ENCODE peak calls at places on chromosomes 11 and 22, in six cellular contexts. S, B, P, M, I and R are unnamed samples. For H3K27me3, the result is how much of the 10 kb centered on the place peaks cover.

GRCh38 chr11:124115782-124116616 is 749 bp downstream of the VWA5A start:
- DNase-seq in P (peak), S (peak), I (no peak), B (peak), M (peak), R (no peak)

GRCh38 chr11:108997826-108998225 is 333.0 kb downstream of the DDX10 start:
- DNase-seq in I (no peak), S (no peak), M (no peak), B (no peak), P (no peak), R (no peak)

GRCh38 chr11:75301602-75302345 is 49.7 kb downstream of the ARRB1 start:
- DNase-seq in S (no peak), I (no peak), B (no peak), P (no peak), M (no peak), R (no peak)

GRCh38 chr11:117187007-117187406 is 8.5 kb downstream of the SIDT2 start:
- DNase-seq in S (peak), P (no peak), I (no peak), M (peak), B (peak), R (no peak)

GRCh38 chr11:2796508-2797180 is 88.9 kb downstream of the CDKN1C start:
- DNase-seq in B (no peak), M (peak), S (peak), I (no peak), P (no peak), R (no peak)

GRCh38 chr22:31313366-31314147 is 21.3 kb upstream of the PIK3IP1 start:
- DNase-seq in B (peak), I (peak), S (peak), M (peak), P (peak), R (no peak)

GRCh38 chr22:41237036-41237706 is 3.6 kb downstream of the CHADL start:
- DNase-seq in B (no peak), M (no peak), S (no peak), P (no peak), I (no peak), R (no peak)

GRCh38 chr11:133897331-133897650 is 52.0 kb upstream of the SPATA19 start:
- DNase-seq in S (peak), P (no peak), B (peak), I (no peak), M (no peak), R (no peak)

GRCh38 chr11:47553417-47553746 is 450 bp upstream of the CELF1 start:
- DNase-seq in I (no peak), M (no peak), P (no peak), S (no peak), B (no peak), R (no peak)

GRCh38 chr11:9726313-9727022 is 62.6 kb downstream of the SWAP70 start:
- DNase-seq in S (no peak), I (peak), M (no peak), B (no peak), P (no peak), R (no peak)

GRCh38 chr22:19289475-19290161 is 1.9 kb downstream of the CLTCL1 start:
- DNase-seq in P (no peak), B (no peak), M (no peak), S (no peak), I (no peak), R (no peak)

GRCh38 chr22:19814428-19814827 is 40.2 kb downstream of the GNB1L start:
- DNase-seq in I (no peak), S (no peak), P (no peak), B (peak), M (no peak), R (no peak)

GRCh38 chr11:118658372-118659313 is 20.8 kb downstream of the TREH start:
- DNase-seq in B (no peak), M (no peak), S (no peak), I (no peak), P (no peak), R (no peak)

GRCh38 chr22:26785942-26786341 is 128.6 kb downstream of the MIAT start:
- DNase-seq in I (no peak), S (no peak), P (no peak), M (no peak), B (no peak), R (no peak)

GRCh38 chr11:82546556-82547162 is 187.0 kb downstream of the FAM181B start:
- DNase-seq in P (no peak), S (no peak), I (no peak), M (no peak), B (no peak), R (no peak)

GRCh38 chr11:65431452-65432132 is 9.0 kb downstream of the NEAT1 start:
- DNase-seq in M (peak), P (no peak), B (peak), S (no peak), I (no peak), R (no peak)

GRCh38 chr11:62794201-62794775 is 2.5 kb upstream of the TMEM223 start:
- DNase-seq in M (no peak), S (no peak), P (no peak), B (no peak), I (no peak), R (no peak)
- TF ChIP-seq POLR2AphosphoS5 in M (no peak), S (no peak), P (no peak), B (no peak), I (no peak), R (no peak)

GRCh38 chr11:126990716-126991480 is 9.7 kb downstream of the KIRREL3 start:
- DNase-seq in M (no peak), B (no peak), S (no peak), I (no peak), P (no peak), R (no peak)

GRCh38 chr11:126991596-126991995 is 9.0 kb downstream of the KIRREL3 start:
- DNase-seq in I (no peak), M (no peak), S (no peak), P (no peak), B (no peak), R (no peak)

GRCh38 chr11:126993599-126993998 is 7.0 kb downstream of the KIRREL3 start:
- DNase-seq in I (no peak), M (no peak), P (no peak), S (no peak), B (no peak), R (no peak)

GRCh38 chr11:126992804-126993111 is 7.8 kb downstream of the KIRREL3 start:
- DNase-seq in B (no peak), M (no peak), I (no peak), P (no peak), S (no peak), R (no peak)

DNA sequence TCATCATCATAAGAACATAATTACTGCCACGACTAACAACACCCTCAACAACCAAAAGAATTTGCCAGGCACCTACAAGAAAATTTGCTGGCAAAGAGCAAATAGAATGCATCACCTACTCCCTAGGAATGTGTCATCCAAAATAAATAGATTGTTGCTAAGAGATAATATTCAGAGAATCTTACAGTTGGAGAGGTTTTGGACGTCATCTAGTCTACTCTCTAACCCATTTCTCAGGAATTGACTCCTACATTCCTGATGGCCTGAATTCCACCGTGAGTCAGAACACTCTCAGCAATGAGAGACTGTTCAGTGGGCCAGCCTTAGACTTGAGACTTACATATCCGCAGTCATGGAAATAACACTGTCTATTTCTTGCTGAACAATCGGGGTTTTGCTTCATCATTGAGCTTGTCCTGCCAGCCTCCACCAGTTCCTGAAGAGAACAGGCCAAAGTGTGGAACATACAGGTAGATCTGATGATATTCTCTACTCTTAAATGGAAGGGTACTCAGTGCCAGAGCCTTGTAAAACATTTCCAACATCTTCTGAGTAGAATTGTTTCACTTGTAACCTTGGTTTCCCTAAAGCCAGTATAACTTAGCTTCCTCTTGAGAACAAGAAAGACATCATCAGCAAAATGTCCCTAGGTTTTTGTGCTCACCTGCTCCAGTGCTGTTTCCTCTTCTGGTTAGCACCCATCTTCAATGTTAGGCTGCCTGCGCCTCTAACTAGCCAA is 8.3 kb downstream of the KIRREL3 start:
- DNase-seq in P (no peak), M (no peak), I (no peak), B (no peak), S (no peak), R (no peak)
- H3K27me3 ChIP-seq in P (under half), M (under half), I (under half), B (under half), S (under half), R (under half)

DNA sequence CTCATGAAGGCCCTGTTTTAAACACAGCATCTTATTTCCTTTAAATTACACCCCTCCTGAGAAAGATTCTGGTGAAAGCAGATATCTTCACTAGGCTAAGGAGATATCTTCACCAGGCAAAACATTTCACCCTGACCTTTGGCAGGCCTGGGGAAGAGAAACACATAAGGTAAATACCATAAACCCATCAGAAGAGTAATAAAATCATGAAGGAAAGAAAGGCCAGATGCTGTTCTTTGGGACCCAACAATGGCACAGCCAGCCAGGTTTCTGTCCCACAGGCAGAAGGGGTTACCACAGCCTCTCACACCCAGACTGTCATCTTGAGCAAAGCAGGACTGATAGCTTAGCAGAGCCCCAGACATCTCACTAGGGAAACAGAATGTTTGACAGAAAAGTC is 125.4 kb downstream of the CCDC34 start:
- DNase-seq in P (no peak), S (peak), B (no peak), I (no peak), M (no peak), R (no peak)
- TF ChIP-seq POLR2AphosphoS5 in P (no peak), S (peak), B (no peak), I (no peak), M (no peak), R (no peak)

DNA sequence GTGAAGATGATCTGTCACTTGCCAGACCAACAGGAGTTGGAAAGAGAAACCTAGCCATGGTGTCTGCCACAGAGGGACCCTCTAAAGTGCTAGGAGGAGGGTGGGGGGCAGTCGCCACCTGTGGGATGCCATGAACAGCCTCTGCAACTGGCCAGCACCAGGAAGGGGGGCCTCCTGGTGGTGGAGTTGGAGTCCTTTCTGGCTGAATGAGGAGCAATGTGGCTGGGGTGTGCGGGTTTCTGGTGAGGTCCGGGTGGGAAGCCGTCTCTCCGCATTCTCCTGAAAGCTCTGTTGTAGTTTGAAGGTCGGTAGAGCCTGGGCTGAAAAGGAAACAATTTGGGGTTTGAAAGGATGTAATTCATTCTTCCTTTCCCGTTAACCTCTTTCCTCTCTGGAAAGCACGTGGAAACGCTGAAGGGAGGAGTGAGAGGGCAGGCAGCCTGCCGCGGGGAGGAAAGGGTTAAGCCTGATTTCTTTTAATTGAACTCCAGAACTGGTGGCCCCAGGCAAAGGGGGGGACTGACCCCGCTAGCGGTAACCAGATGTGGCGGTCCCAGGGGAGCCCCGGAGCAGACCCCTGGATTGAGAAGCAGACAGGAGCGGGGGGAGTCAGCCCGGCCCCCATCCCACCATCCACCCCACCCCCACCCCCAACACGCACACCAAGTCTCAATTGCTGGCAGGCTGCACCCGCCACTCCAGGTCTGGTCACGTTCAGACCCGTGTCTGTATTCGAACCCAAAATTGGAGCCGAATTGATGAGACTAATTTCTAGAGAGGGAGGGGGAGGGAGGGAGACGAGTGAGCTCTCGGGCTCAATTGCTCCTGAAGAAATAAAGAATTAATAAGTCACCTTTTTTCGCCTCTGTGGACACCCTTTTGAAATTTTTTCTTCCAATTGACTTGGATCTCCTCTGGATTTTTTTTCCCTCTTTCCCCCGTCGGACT is 1.8 kb upstream of the FLI1 start:
- DNase-seq in I (no peak), P (peak), M (no peak), S (no peak), B (no peak), R (no peak)
- H3K27me3 ChIP-seq in I (under half), P (under half), M (under half), S (under half), B (under half), R (under half)

DNA sequence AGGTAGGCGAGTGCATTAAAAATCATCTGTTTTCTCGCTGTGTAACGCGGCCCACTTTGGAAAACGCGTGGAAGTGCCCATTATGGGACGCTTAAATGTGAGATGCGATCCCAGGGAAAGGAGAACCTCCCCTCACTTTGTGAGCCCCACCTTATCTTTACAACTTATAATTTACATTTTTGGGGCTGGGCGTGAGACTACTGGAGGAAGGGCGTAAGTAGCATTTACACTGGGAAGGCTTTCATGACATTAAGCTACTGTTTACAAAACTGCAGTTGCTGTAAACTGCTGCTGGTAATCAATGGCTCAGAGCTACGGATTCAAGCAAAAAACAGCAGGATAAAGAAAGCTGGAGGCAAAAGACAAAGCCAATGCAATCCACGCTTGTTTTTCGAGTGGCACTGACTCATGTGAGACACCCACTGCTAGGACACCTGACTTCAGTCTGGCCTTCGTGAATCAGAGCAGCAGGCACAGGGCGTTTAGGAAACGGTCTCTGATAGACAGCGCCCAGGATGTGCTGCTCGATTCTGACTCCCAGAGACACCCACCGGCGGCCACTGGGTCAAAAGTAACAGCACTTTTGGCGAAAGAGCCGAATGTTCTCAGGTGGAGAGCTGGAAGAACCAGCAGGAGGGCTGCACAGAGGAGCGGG is 78.3 kb downstream of the TRMU start:
- DNase-seq in S (no peak), M (no peak), B (no peak), P (no peak), I (no peak), R (no peak)
- TF ChIP-seq POLR2AphosphoS5 in S (no peak), M (no peak), B (no peak), P (no peak), I (no peak), R (no peak)